ENCODE peak calls at places on chromosomes 16 and 17, in five cellular contexts. G is HepG2, O is cardiac fibroblast, I is ovary, A is AG09309. M is an unnamed sample.
A peak's percentile ranks its signal among the peaks of the same experiment; 100 is the strongest.

GRCh38 chr17:73351764-73352163 is 40.0 kb upstream of the CDC42EP4 start:
- DNase-seq in G (no peak), O (no peak), I (no peak), A (no peak), M (no peak)

GRCh38 chr17:34076743-34077631 is 178.1 kb upstream of the CCL2 start:
- DNase-seq in G (no peak), O (no peak), I (no peak), A (no peak), M (no peak)

GRCh38 chr17:4777969-4778760 is 6.5 kb downstream of the TM4SF5 start:
- DNase-seq in G (peak; percentile 83), O (peak; percentile 39), I (no peak), A (no peak), M (no peak)

GRCh38 chr16:19168173-19169080 is at the start of gene SYT17:
- DNase-seq in G (no peak), O (no peak), I (no peak), A (no peak), M (no peak)

GRCh38 chr17:412211-413015 is 59.8 kb upstream of the RPH3AL start:
- DNase-seq in G (peak; percentile 55), O (peak; percentile 77), I (peak; percentile 64), A (peak; percentile 25), M (no peak)

GRCh38 chr17:50634915-50635719 is 436 bp downstream of the ABCC3 start:
- DNase-seq in G (no peak), O (no peak), I (no peak), A (no peak), M (no peak)

GRCh38 chr16:51624083-51624775 is 473.2 kb upstream of the SALL1 start:
- DNase-seq in G (no peak), O (no peak), I (no peak), A (no peak), M (no peak)

GRCh38 chr17:3659541-3660111 is 8.8 kb downstream of the TAX1BP3 start:
- DNase-seq in G (no peak), O (peak; percentile 94), I (peak; percentile 80), A (peak; percentile 61), M (peak; percentile 82)

GRCh38 chr17:72407336-72408121 is 286.7 kb downstream of the SOX9 start:
- DNase-seq in G (no peak), O (peak; percentile 98), I (peak; percentile 28), A (peak; percentile 93), M (peak; percentile 95)

DNA sequence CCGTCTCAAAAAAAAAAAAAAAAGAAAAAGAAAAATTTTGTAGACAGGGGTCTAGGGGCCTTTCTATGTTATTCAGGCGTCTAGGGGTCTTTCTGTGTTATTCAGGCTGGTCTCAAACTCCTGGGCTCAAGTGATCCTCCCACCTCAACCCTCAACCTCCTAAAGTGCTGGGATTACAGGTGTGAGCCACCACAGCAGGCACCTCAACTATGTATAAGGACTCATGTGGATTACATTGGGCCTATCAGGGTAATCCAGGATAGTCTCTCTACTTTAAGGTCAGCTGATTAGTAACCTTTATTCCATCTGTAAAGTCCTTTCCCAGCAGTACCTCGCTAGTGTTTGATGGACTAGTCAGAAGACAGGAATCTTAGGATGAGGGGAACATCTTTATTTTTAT is 22.4 kb downstream of the TADA2A start:
- DNase-seq in G (no peak), O (no peak), I (no peak), A (no peak), M (no peak)
- TF ChIP-seq CTCF in G (no peak), O (no peak), I (no peak), A (no peak), M (no peak)

GRCh38 chr16:83606486-83607030 is 201.2 kb upstream of the HSBP1 start:
- DNase-seq in G (no peak), O (no peak), I (no peak), A (no peak), M (no peak)
- H3K4me3 ChIP-seq in G (no peak overlapping the region), O (no peak overlapping the region), I (no peak overlapping the region), A (no peak overlapping the region), M (no peak overlapping the region)

GRCh38 chr17:39923836-39924690 is 3.3 kb downstream of the ORMDL3 start:
- DNase-seq in G (peak; percentile 97), O (peak; percentile 53), I (no peak), A (no peak), M (no peak)
- TF ChIP-seq CTCF in G (peak; percentile 62), O (peak; percentile 43), I (no peak), A (no peak), M (no peak)

DNA sequence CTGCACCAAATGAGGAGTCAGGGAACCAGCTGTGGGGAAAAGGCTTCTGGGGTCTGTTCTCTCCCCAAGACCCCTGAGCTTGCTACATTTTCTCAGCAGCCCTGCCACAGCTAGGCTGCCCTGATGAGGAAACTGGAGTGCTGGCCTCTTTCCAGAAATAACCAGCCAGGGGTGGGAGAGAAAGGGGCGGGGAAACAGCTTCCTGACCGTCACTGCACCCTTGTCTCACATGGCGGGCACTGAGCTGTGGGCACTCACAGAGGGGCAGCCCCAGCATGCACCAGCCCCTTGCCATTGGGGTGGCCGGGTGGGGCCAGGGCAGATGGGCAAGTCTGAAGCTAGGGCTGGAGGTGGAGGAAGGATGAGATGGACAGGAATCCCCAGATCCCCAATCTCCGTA is 2.9 kb downstream of the SRL start:
- DNase-seq in G (no peak), O (no peak), I (no peak), A (no peak), M (no peak)
- H3K4me3 ChIP-seq in G (no peak overlapping the region), O (no peak overlapping the region), I (peak overlapping the region; percentile 4), A (no peak overlapping the region), M (no peak overlapping the region)

GRCh38 chr17:78137392-78138203 is 7.0 kb downstream of the TMC8 start:
- DNase-seq in G (no peak), O (no peak), I (no peak), A (no peak), M (peak; percentile 72)
- TF ChIP-seq CTCF in G (peak; percentile 87), O (peak; percentile 56), I (no peak), A (peak; percentile 43), M (peak; percentile 32)

DNA sequence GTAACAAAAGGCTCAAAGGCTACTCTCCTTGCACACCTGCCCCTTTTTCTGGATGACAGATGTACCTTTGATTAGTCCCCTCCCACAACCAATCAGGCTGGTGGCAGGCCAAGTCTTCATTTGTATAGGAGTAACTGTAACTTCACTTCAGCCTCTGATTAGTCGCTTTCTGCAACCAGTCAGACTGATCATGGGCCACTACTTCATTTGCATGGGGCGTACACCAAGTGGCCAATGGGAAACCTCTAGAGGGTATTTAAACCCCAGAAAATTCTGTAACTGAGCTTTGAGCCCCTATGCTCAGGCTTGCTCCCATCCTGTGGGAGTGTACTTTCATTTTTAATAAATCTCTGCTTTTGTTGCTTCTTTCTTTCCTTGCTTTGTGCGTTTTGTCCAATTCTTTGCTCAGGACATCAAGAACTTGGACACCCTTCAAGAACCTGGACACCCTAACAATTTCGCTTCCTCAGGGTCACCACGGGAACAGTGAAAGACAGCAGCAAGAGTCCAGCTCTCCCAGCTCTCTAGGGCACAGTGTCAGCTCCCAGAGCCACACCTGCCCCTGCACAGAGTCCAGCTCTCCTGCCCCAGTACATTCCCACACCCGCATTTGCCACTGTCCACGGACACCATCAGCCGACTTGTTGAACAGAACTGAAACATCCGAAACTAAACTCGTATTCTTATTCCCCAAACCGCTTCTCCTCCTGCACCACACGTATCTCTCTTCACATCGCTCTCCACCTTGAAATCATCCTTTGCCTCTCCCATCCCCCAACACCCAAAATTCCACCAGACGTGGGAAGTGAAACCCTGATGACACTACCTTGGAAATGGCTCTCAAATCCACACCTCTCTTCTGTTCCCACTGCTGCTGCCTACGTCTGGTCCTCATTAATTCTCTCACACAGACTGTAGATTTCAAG is 53.4 kb downstream of the ABCC12 start:
- DNase-seq in G (no peak), O (no peak), I (no peak), A (no peak), M (no peak)
- H3K4me3 ChIP-seq in G (no peak overlapping the region), O (no peak overlapping the region), I (no peak overlapping the region), A (no peak overlapping the region), M (no peak overlapping the region)

DNA sequence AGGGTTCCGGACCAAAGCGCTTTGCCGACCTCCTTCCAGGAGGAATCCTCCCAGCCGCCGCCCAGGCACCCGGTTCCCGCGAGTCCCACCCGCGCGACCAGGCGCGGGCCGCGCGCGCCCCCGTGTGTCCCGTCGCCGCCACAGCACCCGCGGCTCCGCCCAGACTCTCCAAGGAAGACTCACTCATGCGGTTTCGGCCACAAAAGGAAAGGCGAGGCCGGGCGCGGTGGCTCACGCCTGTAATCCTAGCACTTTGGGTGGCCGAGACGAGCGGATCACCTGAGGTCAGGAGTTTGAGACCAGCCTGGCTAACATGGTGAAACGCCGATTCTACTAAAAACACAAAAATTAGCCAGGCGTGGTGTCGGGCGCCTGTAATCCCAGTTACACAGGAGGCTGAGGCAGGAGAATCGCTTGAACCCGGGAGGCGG is 3.5 kb upstream of the PKMYT1 start:
- DNase-seq in G (peak; percentile 42), O (peak; percentile 82), I (peak; percentile 80), A (no peak), M (no peak)
- TF ChIP-seq CTCF in G (peak; percentile 81), O (peak; percentile 44), I (peak; percentile 86), A (peak; percentile 49), M (peak; percentile 95)

DNA sequence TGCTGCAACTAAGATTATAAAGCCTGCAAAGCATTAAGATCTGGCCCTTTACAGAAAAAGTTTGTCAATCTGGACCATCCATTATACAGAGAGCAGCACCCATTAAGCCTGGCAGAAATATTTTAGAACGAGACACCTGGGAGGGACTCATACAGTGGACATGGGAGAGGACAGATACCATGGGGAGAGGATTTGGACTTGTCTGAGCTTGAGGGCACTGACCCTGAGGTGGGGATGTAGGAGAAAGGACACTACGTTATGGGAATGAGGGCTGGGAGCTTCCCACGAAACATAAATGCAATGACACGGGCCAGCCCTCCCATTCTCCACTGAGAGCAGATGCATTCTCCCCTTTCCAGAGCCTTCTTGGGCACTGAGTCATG is 6.2 kb downstream of the RUSF1 start:
- DNase-seq in G (no peak), O (no peak), I (no peak), A (no peak), M (no peak)
- H3K4me3 ChIP-seq in G (no peak overlapping the region), O (no peak overlapping the region), I (no peak overlapping the region), A (no peak overlapping the region), M (no peak overlapping the region)

M was measured in RWPE2.